ENCODE peak calls at places on chromosome 5, in nine cellular contexts. X is right cardiac atrium; G is left ventricle myocardium inferior; U is GM23248; N is Peyer's patch; I is CD8-positive, alpha-beta T cell; O is fibroblast of lung; M is SJSA1; C is SK-N-SH. T is an unnamed sample.

GRCh38 chr5:134392301-134392700 is 19.4 kb downstream of the CDKN2AIPNL start:
- DNase-seq in I (no peak), M (no peak), C (no peak), O (no peak), X (no peak), N (no peak), G (no peak), U (no peak), T (no peak)

GRCh38 chr5:151034422-151035379 is 14.3 kb downstream of the GPX3 start:
- DNase-seq in U (peak; percentile 30), C (no peak), O (no peak), G (no peak), N (no peak), X (no peak), I (no peak), M (no peak), T (no peak)

GRCh38 chr5:91591076-91591475 is 208.0 kb upstream of the ARRDC3 start:
- DNase-seq in N (no peak), I (no peak), C (no peak), G (no peak), M (no peak), O (peak; percentile 3), U (no peak), X (no peak), T (no peak)

GRCh38 chr5:69512740-69513260 is 20.2 kb downstream of the OCLN start:
- DNase-seq in O (peak; percentile 90), U (peak; percentile 75), C (no peak), N (no peak), M (no peak), G (no peak), X (no peak), I (no peak), T (no peak)

GRCh38 chr5:139014726-139015125 is 139.6 kb upstream of the LRRTM2 start:
- DNase-seq in C (no peak), O (peak; percentile 91), U (peak; percentile 93), M (no peak), G (no peak), X (no peak), N (no peak), I (no peak), T (no peak)

GRCh38 chr5:72408602-72409001 is 88.4 kb downstream of the PTCD2 start:
- DNase-seq in G (no peak), X (peak; percentile 17), U (peak; percentile 42), O (no peak), M (no peak), N (no peak), C (no peak), I (no peak), T (no peak)

GRCh38 chr5:151082274-151082902 is 1.6 kb upstream of the TNIP1 start:
- DNase-seq in N (peak; percentile 63), I (no peak), O (no peak), M (no peak), U (peak; percentile 59), X (no peak), G (no peak), C (peak; percentile 68), T (peak; percentile 70)

GRCh38 chr5:5421961-5422818 is at the start of gene ICE1:
- DNase-seq in U (peak; percentile 99), X (peak; percentile 98), M (peak; percentile 99), G (peak; percentile 97), C (peak; percentile 97), I (peak; percentile 94), N (peak; percentile 97), O (peak; percentile 96), T (peak; percentile 94)

GRCh38 chr5:38434981-38435710 is 121.3 kb downstream of the LIFR start:
- DNase-seq in U (peak; percentile 84), N (no peak), X (no peak), O (peak; percentile 69), M (no peak), G (no peak), C (no peak), I (no peak), T (no peak)

GRCh38 chr5:38431242-38431853 is 125.1 kb downstream of the LIFR start:
- DNase-seq in I (no peak), U (no peak), C (no peak), M (no peak), X (no peak), O (no peak), N (no peak), G (no peak), T (no peak)

GRCh38 chr5:38438757-38439156 is 117.7 kb downstream of the LIFR start:
- DNase-seq in G (no peak), C (no peak), X (no peak), N (no peak), M (no peak), I (no peak), O (no peak), U (no peak), T (no peak)

DNA sequence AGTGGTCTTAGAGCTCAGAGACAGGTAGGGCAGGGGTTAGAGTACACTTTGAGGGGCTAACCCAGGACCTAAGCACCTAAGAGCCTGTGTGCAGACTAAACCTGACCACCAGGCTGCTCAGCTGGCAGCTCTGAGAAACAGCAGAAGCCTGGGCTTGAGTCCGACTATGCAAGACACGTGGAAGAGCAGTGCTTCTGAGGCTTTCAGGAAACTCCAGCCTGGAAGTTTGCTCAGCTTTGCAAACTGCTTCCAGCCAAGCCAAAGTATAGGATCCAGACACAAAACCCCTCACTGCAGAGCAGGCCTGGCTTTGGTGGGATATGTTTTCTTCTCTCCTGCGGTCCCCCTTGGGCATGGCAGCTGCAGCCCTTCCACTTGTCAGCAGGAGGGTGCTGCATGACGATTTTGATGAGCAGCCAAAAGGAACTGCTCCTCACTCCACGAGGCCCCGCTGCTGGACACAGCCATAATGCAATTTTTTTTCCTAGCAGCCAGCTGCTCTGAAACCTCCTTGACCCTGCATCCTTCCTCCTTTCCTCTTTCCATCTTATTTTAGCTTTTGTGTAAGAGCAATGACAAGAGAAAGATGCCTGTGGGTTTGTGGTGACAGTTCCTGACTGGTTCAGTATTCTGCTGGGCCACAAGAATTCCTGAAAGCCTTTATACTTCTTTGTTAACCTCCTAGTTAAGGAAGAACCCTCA is 123.1 kb downstream of the LIFR start:
- DNase-seq in M (no peak), G (peak; percentile 68), O (peak; percentile 95), I (no peak), X (peak; percentile 61), C (no peak), U (peak; percentile 71), N (no peak), T (peak; percentile 64)
- H3K27ac ChIP-seq in M (no peak overlapping the region), G (peak overlapping the region; percentile 52), O (peak overlapping the region; percentile 52), I (no peak overlapping the region), X (no peak overlapping the region), C (peak overlapping the region; percentile 25), U (no peak overlapping the region), N (peak overlapping the region; percentile 28), T (no peak overlapping the region)

GRCh38 chr5:176416965-176417364 is 626 bp upstream of the CLTB start:
- DNase-seq in U (no peak), N (no peak), M (no peak), I (no peak), C (no peak), X (no peak), G (no peak), O (no peak), T (no peak)
- H3K4me1 ChIP-seq in U (peaks cover 33% of the 10 kb centered on the region), N (peaks cover 2% of the 10 kb centered on the region), M (peaks cover 21% of the 10 kb centered on the region), I (peaks cover 25% of the 10 kb centered on the region), C (no peaks in the 10 kb centered on the region), X (peaks cover 11% of the 10 kb centered on the region), G (peaks cover 49% of the 10 kb centered on the region), O (peaks cover 17% of the 10 kb centered on the region), T (no peaks in the 10 kb centered on the region)

GRCh38 chr5:149902177-149902576 is 42.4 kb downstream of the PDE6A start:
- DNase-seq in G (no peak), O (no peak), M (no peak), X (no peak), U (no peak), C (peak; percentile 24), N (no peak), I (no peak), T (no peak)

GRCh38 chr5:149907828-149908227 is 36.8 kb downstream of the PDE6A start:
- DNase-seq in U (no peak), O (no peak), G (no peak), M (no peak), C (no peak), I (no peak), X (no peak), N (no peak), T (no peak)

GRCh38 chr5:149903441-149903840 is 41.2 kb downstream of the PDE6A start:
- DNase-seq in N (no peak), M (no peak), U (no peak), C (no peak), I (no peak), X (no peak), G (no peak), O (no peak), T (no peak)

GRCh38 chr5:149904293-149904886 is 40.2 kb downstream of the PDE6A start:
- DNase-seq in O (no peak), G (no peak), X (no peak), U (no peak), N (no peak), C (peak; percentile 25), M (no peak), I (no peak), T (peak; percentile 46)

DNA sequence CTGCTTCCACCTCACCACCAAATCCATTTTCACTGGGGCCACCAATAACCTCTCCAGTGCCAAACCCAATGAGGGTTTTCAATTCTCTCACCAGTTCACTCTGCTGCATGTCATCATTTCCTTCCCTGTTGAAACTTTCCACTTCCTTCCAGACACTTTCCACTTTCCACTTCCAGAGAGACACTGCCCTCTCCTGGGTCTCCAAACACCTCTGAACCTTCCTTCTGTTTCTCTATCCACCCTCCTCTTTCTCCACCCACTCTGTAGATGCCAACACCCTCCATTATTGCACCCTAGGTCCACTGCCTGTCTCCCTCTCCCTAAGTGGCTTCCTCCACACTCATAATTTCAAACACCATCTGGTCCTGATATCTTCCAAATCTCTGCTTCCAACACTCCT is 39.6 kb downstream of the PDE6A start:
- DNase-seq in U (no peak), G (no peak), I (no peak), C (no peak), X (no peak), N (no peak), O (no peak), M (no peak), T (no peak)
- H3K27ac ChIP-seq in U (no peak overlapping the region), G (no peak overlapping the region), I (no peak overlapping the region), C (no peak overlapping the region), X (no peak overlapping the region), N (no peak overlapping the region), O (no peak overlapping the region), M (no peak overlapping the region), T (no peak overlapping the region)

GRCh38 chr5:100861148-100861547 is 41.9 kb downstream of the ST8SIA4 start:
- DNase-seq in U (no peak), X (no peak), O (no peak), N (no peak), M (no peak), G (no peak), C (no peak), I (no peak), T (no peak)

GRCh38 chr5:100864931-100865330 is 38.2 kb downstream of the ST8SIA4 start:
- DNase-seq in G (no peak), I (no peak), U (no peak), N (no peak), C (no peak), M (no peak), X (no peak), O (no peak), T (no peak)

GRCh38 chr5:100867039-100867562 is 36.0 kb downstream of the ST8SIA4 start:
- DNase-seq in U (no peak), I (no peak), O (no peak), N (no peak), C (no peak), M (no peak), X (no peak), G (no peak), T (no peak)

GRCh38 chr5:100860407-100860806 is 42.7 kb downstream of the ST8SIA4 start:
- DNase-seq in I (no peak), G (no peak), U (no peak), C (no peak), M (no peak), O (no peak), X (no peak), N (no peak), T (no peak)

DNA sequence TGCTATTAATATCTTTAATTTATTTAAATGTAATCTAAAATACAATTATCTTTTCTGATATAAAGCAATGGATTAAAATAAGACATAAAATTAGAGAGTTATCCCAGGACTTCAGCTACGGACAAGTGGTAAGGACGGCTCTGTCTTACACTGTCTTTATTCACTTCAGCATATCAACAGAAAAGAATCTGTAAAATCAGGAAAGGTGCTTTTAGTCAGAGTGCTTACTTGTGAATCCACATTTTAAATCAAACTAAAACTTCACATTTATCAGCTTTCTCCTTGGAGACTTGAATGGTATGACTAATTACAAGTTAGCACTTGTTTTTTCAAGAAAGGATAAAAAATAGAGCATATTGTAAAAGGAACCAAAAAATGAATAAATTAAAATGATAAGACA is 39.3 kb downstream of the ST8SIA4 start:
- DNase-seq in G (no peak), C (no peak), X (no peak), U (no peak), O (no peak), I (no peak), M (no peak), N (no peak), T (no peak)
- H3K4me1 ChIP-seq in G (no peaks in the 10 kb centered on the region), C (no peaks in the 10 kb centered on the region), X (no peaks in the 10 kb centered on the region), U (no peaks in the 10 kb centered on the region), O (no peaks in the 10 kb centered on the region), I (no peaks in the 10 kb centered on the region), M (no peaks in the 10 kb centered on the region), N (no peaks in the 10 kb centered on the region), T (no peaks in the 10 kb centered on the region)